ENCODE peak calls at places on chromosome 14, in six cellular contexts. One of them, this sample, is unnamed.

GRCh38 chr14:59630281-59630963 is 53.8 kb upstream of the CCDC175 start:
- DNase-seq in H1: peak
- DNase-seq in IMR-90: no peak
- DNase-seq in H9: peak
- DNase-seq in mesenchymal stem cell: peak
- DNase-seq in trophoblast cell: peak
- DNase-seq in this sample: peak

GRCh38 chr14:105385322-105385637 is 13.1 kb upstream of the TEX22 start:
- DNase-seq in H1: no peak
- DNase-seq in IMR-90: no peak
- DNase-seq in H9: peak
- DNase-seq in mesenchymal stem cell: no peak
- DNase-seq in trophoblast cell: no peak
- DNase-seq in this sample: no peak

GRCh38 chr14:50830044-50830931 is 674 bp downstream of the NIN start:
- DNase-seq in H1: peak
- DNase-seq in IMR-90: peak
- DNase-seq in H9: peak
- DNase-seq in mesenchymal stem cell: peak
- DNase-seq in trophoblast cell: peak
- DNase-seq in this sample: peak

GRCh38 chr14:104870368-104871144 is 5.5 kb downstream of the CEP170B start:
- DNase-seq in H1: peak
- DNase-seq in IMR-90: no peak
- DNase-seq in H9: peak
- DNase-seq in mesenchymal stem cell: no peak
- DNase-seq in trophoblast cell: no peak
- DNase-seq in this sample: no peak

GRCh38 chr14:51582437-51582836 is 69.3 kb upstream of the FRMD6 start:
- DNase-seq in H1: no peak
- DNase-seq in IMR-90: peak
- DNase-seq in H9: no peak
- DNase-seq in mesenchymal stem cell: peak
- DNase-seq in trophoblast cell: no peak
- DNase-seq in this sample: no peak

GRCh38 chr14:103483600-103483999 is 39.0 kb downstream of the CKB start:
- DNase-seq in H1: no peak
- DNase-seq in IMR-90: peak
- DNase-seq in H9: no peak
- DNase-seq in mesenchymal stem cell: peak
- DNase-seq in trophoblast cell: no peak
- DNase-seq in this sample: no peak

GRCh38 chr14:50067723-50068495 is 48.5 kb downstream of the VCPKMT start:
- DNase-seq in H1: no peak
- DNase-seq in IMR-90: peak
- DNase-seq in H9: no peak
- DNase-seq in mesenchymal stem cell: no peak
- DNase-seq in trophoblast cell: no peak
- DNase-seq in this sample: no peak

GRCh38 chr14:104553166-104554087 is 26.1 kb upstream of the C14orf180 start:
- DNase-seq in H1: no peak
- DNase-seq in IMR-90: no peak
- DNase-seq in H9: no peak
- DNase-seq in mesenchymal stem cell: no peak
- DNase-seq in trophoblast cell: no peak
- DNase-seq in this sample: no peak

GRCh38 chr14:92546347-92547053 is 32.9 kb downstream of the RIN3 start:
- DNase-seq in H1: no peak
- DNase-seq in IMR-90: peak
- DNase-seq in H9: no peak
- DNase-seq in mesenchymal stem cell: peak
- DNase-seq in trophoblast cell: no peak
- DNase-seq in this sample: no peak

GRCh38 chr14:53389207-53389606 is 236.1 kb upstream of the DDHD1 start:
- DNase-seq in H1: no peak
- DNase-seq in IMR-90: peak
- DNase-seq in H9: no peak
- DNase-seq in mesenchymal stem cell: no peak
- DNase-seq in trophoblast cell: no peak
- DNase-seq in this sample: no peak

GRCh38 chr14:48398675-48399282 is 723.4 kb upstream of the MDGA2 start:
- DNase-seq in H1: no peak
- DNase-seq in IMR-90: peak
- DNase-seq in H9: no peak
- DNase-seq in mesenchymal stem cell: peak
- DNase-seq in trophoblast cell: no peak
- DNase-seq in this sample: peak

GRCh38 chr14:93280743-93281142 is 52.1 kb downstream of the BTBD7 start:
- DNase-seq in H1: no peak
- DNase-seq in IMR-90: no peak
- DNase-seq in H9: no peak
- DNase-seq in mesenchymal stem cell: no peak
- DNase-seq in trophoblast cell: no peak
- DNase-seq in this sample: no peak

GRCh38 chr14:104939666-104940410 is 15.2 kb downstream of the PLD4 start:
- DNase-seq in H1: no peak
- DNase-seq in IMR-90: no peak
- DNase-seq in H9: no peak
- DNase-seq in mesenchymal stem cell: no peak
- DNase-seq in trophoblast cell: no peak
- DNase-seq in this sample: no peak

GRCh38 chr14:76996563-76997146 is 31.9 kb downstream of the IRF2BPL start:
- DNase-seq in H1: no peak
- DNase-seq in IMR-90: no peak
- DNase-seq in H9: no peak
- DNase-seq in mesenchymal stem cell: no peak
- DNase-seq in trophoblast cell: no peak
- DNase-seq in this sample: no peak

GRCh38 chr14:81625343-81625742 is 91.7 kb upstream of the SEL1L start:
- DNase-seq in H1: no peak
- DNase-seq in IMR-90: no peak
- DNase-seq in H9: no peak
- DNase-seq in mesenchymal stem cell: no peak
- DNase-seq in trophoblast cell: no peak
- DNase-seq in this sample: peak

GRCh38 chr14:24440606-24441399 is 1.8 kb downstream of the SDR39U1 start:
- DNase-seq in H1: no peak
- DNase-seq in IMR-90: no peak
- DNase-seq in H9: no peak
- DNase-seq in mesenchymal stem cell: no peak
- DNase-seq in trophoblast cell: no peak
- DNase-seq in this sample: no peak

GRCh38 chr14:70731447-70732239 is 77.7 kb downstream of the MAP3K9 start:
- DNase-seq in H1: no peak
- DNase-seq in IMR-90: no peak
- DNase-seq in H9: no peak
- DNase-seq in mesenchymal stem cell: no peak
- DNase-seq in trophoblast cell: no peak
- DNase-seq in this sample: no peak

GRCh38 chr14:80956922-80957321 is 1.5 kb downstream of the TSHR start:
- DNase-seq in H1: no peak
- DNase-seq in IMR-90: no peak
- DNase-seq in H9: no peak
- DNase-seq in mesenchymal stem cell: no peak
- DNase-seq in trophoblast cell: no peak
- DNase-seq in this sample: no peak

GRCh38 chr14:76697246-76697645 is 64.0 kb upstream of the VASH1 start:
- DNase-seq in H1: peak
- DNase-seq in IMR-90: no peak
- DNase-seq in H9: no peak
- DNase-seq in mesenchymal stem cell: no peak
- DNase-seq in trophoblast cell: no peak
- DNase-seq in this sample: no peak

GRCh38 chr14:49893309-49894213 is 679 bp downstream of the ARF6 start:
- DNase-seq in H1: no peak
- DNase-seq in IMR-90: no peak
- DNase-seq in H9: no peak
- DNase-seq in mesenchymal stem cell: peak
- DNase-seq in trophoblast cell: peak
- DNase-seq in this sample: peak

GRCh38 chr14:79605863-79606262 is 605.4 kb downstream of the DIO2 start:
- DNase-seq in H1: no peak
- DNase-seq in IMR-90: no peak
- DNase-seq in H9: no peak
- DNase-seq in mesenchymal stem cell: no peak
- DNase-seq in trophoblast cell: no peak
- DNase-seq in this sample: no peak

GRCh38 chr14:90644882-90645281 is 171.3 kb downstream of the TTC7B start:
- DNase-seq in H1: no peak
- DNase-seq in IMR-90: peak
- DNase-seq in H9: no peak
- DNase-seq in mesenchymal stem cell: peak
- DNase-seq in trophoblast cell: peak
- DNase-seq in this sample: no peak

GRCh38 chr14:86532219-86532618 is 1002.3 kb downstream of the FLRT2 start:
- DNase-seq in H1: no peak
- DNase-seq in IMR-90: peak
- DNase-seq in H9: no peak
- DNase-seq in mesenchymal stem cell: no peak
- DNase-seq in trophoblast cell: no peak
- DNase-seq in this sample: no peak

GRCh38 chr14:57390806-57391562 is 598 bp downstream of the NAA30 start:
- DNase-seq in H1: peak
- DNase-seq in IMR-90: peak
- DNase-seq in H9: peak
- DNase-seq in mesenchymal stem cell: peak
- DNase-seq in trophoblast cell: peak
- DNase-seq in this sample: peak

GRCh38 chr14:90759370-90760054 is 56.7 kb downstream of the TTC7B start:
- DNase-seq in H1: peak
- DNase-seq in IMR-90: no peak
- DNase-seq in H9: no peak
- DNase-seq in mesenchymal stem cell: no peak
- DNase-seq in trophoblast cell: no peak
- DNase-seq in this sample: no peak

GRCh38 chr14:71541271-71541670 is 391.0 kb upstream of the RGS6 start:
- DNase-seq in H1: no peak
- DNase-seq in IMR-90: no peak
- DNase-seq in H9: no peak
- DNase-seq in mesenchymal stem cell: no peak
- DNase-seq in trophoblast cell: no peak
- DNase-seq in this sample: no peak

GRCh38 chr14:75884198-75884611 is 97.6 kb downstream of the TGFB3 start:
- DNase-seq in H1: no peak
- DNase-seq in IMR-90: peak
- DNase-seq in H9: no peak
- DNase-seq in mesenchymal stem cell: peak
- DNase-seq in trophoblast cell: peak
- DNase-seq in this sample: no peak

GRCh38 chr14:90624732-90625444 is 191.3 kb downstream of the TTC7B start:
- DNase-seq in H1: no peak
- DNase-seq in IMR-90: peak
- DNase-seq in H9: peak
- DNase-seq in mesenchymal stem cell: peak
- DNase-seq in trophoblast cell: peak
- DNase-seq in this sample: no peak

GRCh38 chr14:77123381-77124344 is 17.9 kb downstream of the ZDHHC22 start:
- DNase-seq in H1: no peak
- DNase-seq in IMR-90: no peak
- DNase-seq in H9: peak
- DNase-seq in mesenchymal stem cell: no peak
- DNase-seq in trophoblast cell: peak
- DNase-seq in this sample: no peak

GRCh38 chr14:102221026-102221425 is 81.3 kb downstream of the WDR20 start:
- DNase-seq in H1: peak
- DNase-seq in IMR-90: peak
- DNase-seq in H9: no peak
- DNase-seq in mesenchymal stem cell: peak
- DNase-seq in trophoblast cell: no peak
- DNase-seq in this sample: no peak

GRCh38 chr14:102225386-102225785 is 79.6 kb downstream of the MOK start:
- DNase-seq in H1: no peak
- DNase-seq in IMR-90: no peak
- DNase-seq in H9: no peak
- DNase-seq in mesenchymal stem cell: no peak
- DNase-seq in trophoblast cell: no peak
- DNase-seq in this sample: no peak

GRCh38 chr14:102223682-102224081 is 81.3 kb downstream of the MOK start:
- DNase-seq in H1: no peak
- DNase-seq in IMR-90: no peak
- DNase-seq in H9: no peak
- DNase-seq in mesenchymal stem cell: no peak
- DNase-seq in trophoblast cell: no peak
- DNase-seq in this sample: no peak

GRCh38 chr14:102222009-102222575 is 82.4 kb downstream of the WDR20 start:
- DNase-seq in H1: no peak
- DNase-seq in IMR-90: no peak
- DNase-seq in H9: no peak
- DNase-seq in mesenchymal stem cell: no peak
- DNase-seq in trophoblast cell: no peak
- DNase-seq in this sample: no peak

DNA sequence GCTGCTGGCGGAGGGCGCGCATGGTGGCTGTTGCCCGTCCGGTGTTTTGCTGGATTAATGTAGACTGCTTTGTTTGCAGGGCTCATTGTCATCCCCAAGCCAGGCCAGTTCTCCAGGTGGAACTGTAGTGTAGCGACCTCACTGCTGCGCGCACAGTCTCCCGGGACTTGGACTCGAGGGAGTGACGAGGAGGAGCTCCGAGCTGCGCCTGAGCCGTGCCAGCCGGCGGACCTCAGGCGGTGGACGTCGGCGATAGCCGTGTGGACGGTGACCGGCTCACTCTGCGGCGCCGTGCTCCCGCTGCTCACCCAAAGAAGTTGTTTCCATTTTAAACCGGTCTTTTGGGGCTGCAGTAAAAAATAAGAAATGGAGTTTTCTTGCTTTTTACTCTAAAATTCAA is 82.2 kb downstream of the MOK start:
- DNase-seq in H1: no peak
- DNase-seq in IMR-90: no peak
- DNase-seq in H9: no peak
- DNase-seq in mesenchymal stem cell: no peak
- DNase-seq in trophoblast cell: no peak
- DNase-seq in this sample: no peak
- H3K23ac ChIP-seq in H1: no peak
- H3K23ac ChIP-seq in IMR-90: no peak
- H3K23ac ChIP-seq in H9: no peak
- H3K23ac ChIP-seq in mesenchymal stem cell: no peak
- H3K23ac ChIP-seq in trophoblast cell: no peak
- H3K23ac ChIP-seq in this sample: peak

GRCh38 chr14:35337557-35338255 is 45.5 kb downstream of the PSMA6 start:
- DNase-seq in H1: peak
- DNase-seq in IMR-90: no peak
- DNase-seq in H9: peak
- DNase-seq in mesenchymal stem cell: no peak
- DNase-seq in trophoblast cell: peak
- DNase-seq in this sample: no peak
- H2AK5ac ChIP-seq in H1: peak
- H2AK5ac ChIP-seq in IMR-90: peak
- H2AK5ac ChIP-seq in H9: no peak
- H2AK5ac ChIP-seq in mesenchymal stem cell: peak
- H2AK5ac ChIP-seq in trophoblast cell: peak
- H2AK5ac ChIP-seq in this sample: peak

GRCh38 chr14:68801631-68802030 is 8.8 kb upstream of the ZFP36L1 start:
- DNase-seq in H1: no peak
- DNase-seq in IMR-90: no peak
- DNase-seq in H9: no peak
- DNase-seq in mesenchymal stem cell: no peak
- DNase-seq in trophoblast cell: no peak
- DNase-seq in this sample: no peak
- H3K14ac ChIP-seq in H1: no peak
- H3K14ac ChIP-seq in IMR-90: no peak
- H3K14ac ChIP-seq in H9: no peak
- H3K14ac ChIP-seq in mesenchymal stem cell: no peak
- H3K14ac ChIP-seq in trophoblast cell: no peak
- H3K14ac ChIP-seq in this sample: no peak

GRCh38 chr14:61642246-61642982 is 52.9 kb upstream of the HIF1A start:
- DNase-seq in H1: no peak
- DNase-seq in IMR-90: peak
- DNase-seq in H9: no peak
- DNase-seq in mesenchymal stem cell: no peak
- DNase-seq in trophoblast cell: no peak
- DNase-seq in this sample: no peak
- H3K23ac ChIP-seq in H1: no peak
- H3K23ac ChIP-seq in IMR-90: no peak
- H3K23ac ChIP-seq in H9: no peak
- H3K23ac ChIP-seq in mesenchymal stem cell: no peak
- H3K23ac ChIP-seq in trophoblast cell: peak
- H3K23ac ChIP-seq in this sample: no peak